ENCODE peak calls at places on chromosomes 4 and X, in six cellular contexts. X is dorsolateral prefrontal cortex, M is endothelial cell, S is BE2C, J is cardiac fibroblast, Q is breast epithelium. O is an unnamed sample.

GRCh38 chr4:37799941-37800554 is 26.4 kb upstream of the PGM2 start:
- DNase-seq in J (peak; percentile 59), M (no peak), S (no peak), X (no peak), Q (no peak), O (no peak)

GRCh38 chr4:145709843-145710242 is 29.9 kb downstream of the C4orf51 start:
- DNase-seq in S (no peak), J (peak; percentile 95), X (no peak), M (no peak), Q (no peak), O (no peak)

GRCh38 chr4:56870927-56871326 is 36.8 kb upstream of the REST start:
- DNase-seq in S (no peak), X (no peak), J (no peak), Q (no peak), M (no peak), O (no peak)

GRCh38 chr4:56626420-56626819 is 54.7 kb downstream of the HOPX start:
- DNase-seq in M (no peak), J (peak; percentile 16), S (no peak), Q (no peak), X (no peak), O (no peak)

GRCh38 chr4:38106301-38106700 is 146.1 kb downstream of the PTTG2 start:
- DNase-seq in M (no peak), J (peak; percentile 67), X (no peak), S (no peak), Q (no peak), O (no peak)

GRCh38 chr4:146428298-146428697 is 93.4 kb downstream of the SLC10A7 start:
- DNase-seq in Q (no peak), M (no peak), X (no peak), J (no peak), S (no peak), O (no peak)

GRCh38 chrX:19725545-19726102 is 161.8 kb downstream of the SH3KBP1 start:
- DNase-seq in X (no peak), M (no peak), Q (no peak), J (peak; percentile 72), S (no peak), O (no peak)

GRCh38 chrX:136176399-136176825 is 29.1 kb downstream of the FHL1 start:
- DNase-seq in M (no peak), S (no peak), J (peak; percentile 92), X (no peak), Q (no peak), O (no peak)

GRCh38 chr4:82431026-82431745 is 796 bp downstream of the ENOPH1 start:
- DNase-seq in X (peak; percentile 16), Q (peak; percentile 29), S (peak; percentile 33), M (no peak), J (peak; percentile 28), O (no peak)

GRCh38 chrX:101602077-101602476 is 15.7 kb downstream of the ARMCX6 start:
- DNase-seq in M (no peak), S (no peak), J (peak; percentile 59), Q (no peak), X (no peak), O (no peak)

GRCh38 chrX:130034178-130034577 is 51.7 kb downstream of the BCORL1 start:
- DNase-seq in S (no peak), Q (no peak), J (no peak), X (no peak), M (no peak), O (no peak)

GRCh38 chrX:9899640-9900075 is 67.5 kb upstream of the CLDN34 start:
- DNase-seq in Q (no peak), S (no peak), M (no peak), J (peak; percentile 48), X (peak; percentile 69), O (no peak)

GRCh38 chr4:154528866-154529265 is 21.3 kb downstream of the PLRG1 start:
- DNase-seq in J (peak; percentile 24), Q (peak; percentile 28), S (no peak), X (no peak), M (no peak), O (no peak)

GRCh38 chr4:118969359-118969758 is 80.7 kb downstream of the SYNPO2 start:
- DNase-seq in J (peak; percentile 77), S (peak; percentile 61), M (peak; percentile 24), X (no peak), Q (peak; percentile 71), O (no peak)

GRCh38 chr4:142248946-142249345 is 597.2 kb downstream of the INPP4B start:
- DNase-seq in J (peak; percentile 87), Q (no peak), M (no peak), X (no peak), S (no peak), O (no peak)

GRCh38 chr4:73853246-73853704 is at the start of gene PF4V1:
- DNase-seq in J (no peak), S (no peak), M (no peak), X (no peak), Q (no peak), O (no peak)
- TF ChIP-seq CTCF in J (peak; percentile 17), S (no peak), M (no peak), X (no peak), Q (peak; percentile 11), O (no peak)

GRCh38 chr4:138952405-138952804 is 63.2 kb upstream of the NOCT start:
- DNase-seq in Q (peak; percentile 35), X (no peak), J (peak; percentile 22), S (no peak), M (no peak), O (no peak)
- TF ChIP-seq CTCF in Q (no peak), X (no peak), J (no peak), S (no peak), M (no peak), O (no peak)

DNA sequence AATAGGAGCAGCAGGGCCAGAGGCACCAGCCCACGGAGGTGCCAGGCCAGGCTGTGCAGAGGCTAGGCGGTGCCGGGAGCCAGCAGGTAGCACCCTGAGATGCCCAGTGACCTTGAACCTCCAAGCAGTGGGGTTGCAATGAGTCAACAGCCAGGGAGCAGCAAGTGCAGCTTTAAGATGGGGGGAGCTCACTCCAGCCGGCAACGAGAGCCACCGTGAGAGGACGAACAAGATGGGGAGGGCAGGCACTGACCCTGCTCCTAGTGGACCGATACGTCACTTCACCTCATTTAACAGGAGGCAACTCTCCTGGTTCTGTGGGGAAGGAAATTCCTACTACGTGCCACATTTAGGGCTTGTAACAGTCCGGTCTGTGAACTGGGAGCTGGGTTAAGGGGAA is 4.8 kb downstream of the LETM1 start:
- DNase-seq in M (no peak), Q (no peak), J (no peak), X (no peak), S (no peak), O (no peak)
- TF ChIP-seq CTCF in M (no peak), Q (no peak), J (no peak), X (no peak), S (no peak), O (peak; percentile 38)

DNA sequence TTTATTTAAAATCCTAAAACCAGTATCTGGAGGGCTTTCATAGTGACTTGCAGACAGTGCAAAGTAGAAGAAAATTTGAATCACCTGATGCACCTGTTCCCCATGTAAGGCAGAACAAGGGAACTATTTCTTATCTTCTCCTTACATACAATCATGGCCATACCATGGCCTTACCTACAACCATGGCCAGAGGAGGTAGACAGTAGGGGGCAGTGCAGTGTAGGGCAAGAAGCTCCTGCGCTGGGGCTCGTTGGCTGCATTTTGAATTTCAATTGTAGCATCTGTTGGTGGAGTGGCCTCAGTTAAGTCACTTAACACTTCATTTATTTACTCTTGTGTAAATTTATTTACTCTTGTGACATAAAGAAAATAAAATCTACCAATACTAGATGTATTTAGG is 33.0 kb downstream of the GALNTL6 start:
- DNase-seq in M (peak; percentile 82), Q (no peak), X (no peak), J (peak; percentile 4), S (peak; percentile 84), O (no peak)
- TF ChIP-seq CTCF in M (peak; percentile 62), Q (no peak), X (no peak), J (no peak), S (peak; percentile 95), O (peak; percentile 74)

GRCh38 chrX:143663755-143664154 is 27.9 kb upstream of the SLITRK4 start:
- DNase-seq in Q (no peak), S (no peak), M (no peak), X (no peak), J (peak; percentile 0), O (no peak)
- TF ChIP-seq CTCF in Q (no peak), S (no peak), M (no peak), X (no peak), J (no peak), O (no peak)

DNA sequence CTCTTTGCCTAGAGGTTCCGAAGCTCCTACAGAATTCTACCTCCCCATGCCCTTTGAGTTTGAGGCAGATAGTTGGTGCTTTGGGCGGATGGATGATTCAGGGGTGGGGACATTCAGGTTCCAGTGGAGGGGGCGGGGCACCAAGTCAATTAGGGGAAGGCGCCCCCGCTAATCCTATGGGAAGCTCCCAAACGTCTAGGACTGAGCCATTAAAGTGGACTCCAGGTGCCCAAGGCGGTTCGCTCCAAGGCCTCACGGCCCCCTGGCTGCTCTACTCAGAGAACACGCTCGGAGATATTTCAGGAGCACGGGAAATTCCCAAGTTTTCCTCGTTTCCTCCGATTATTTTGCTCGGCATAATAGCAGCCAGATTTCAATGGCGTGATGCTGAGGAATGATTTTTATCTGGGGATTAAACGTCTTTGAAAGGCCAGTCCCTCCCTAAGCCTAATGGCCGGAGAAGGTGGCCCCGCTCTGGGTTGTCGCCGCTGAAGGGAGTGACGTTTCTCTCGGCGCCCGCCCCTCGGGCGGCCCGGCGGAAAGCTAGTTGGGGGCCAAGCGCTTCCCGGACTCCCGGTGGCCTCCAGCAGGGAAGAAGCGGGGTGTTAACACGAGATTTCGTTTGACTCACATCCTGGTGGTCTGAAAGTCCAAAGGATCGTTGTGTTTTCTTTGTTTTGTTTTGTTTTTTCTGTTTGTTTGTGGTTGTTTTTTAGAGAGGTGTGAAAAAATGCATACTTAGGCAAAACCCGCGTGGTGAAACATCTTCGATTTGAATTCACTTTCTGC is 1.5 kb downstream of the MSX1 start:
- DNase-seq in X (no peak), S (no peak), Q (no peak), J (peak; percentile 17), M (peak; percentile 76), O (no peak)
- TF ChIP-seq CTCF in X (no peak), S (no peak), Q (no peak), J (no peak), M (no peak), O (peak; percentile 2)